ENCODE peak calls at places on chromosomes 7 and 10, in six cellular contexts. E is body of pancreas, T is Peyer's patch, S is heart right ventricle, I is sigmoid colon, N is fibroblast of lung. U is an unnamed sample. For H3K4me1, the result is how much of the 10 kb centered on the place peaks cover.

GRCh38 chr10:77355844-77356243 is 281.8 kb downstream of the KCNMA1 start:
- DNase-seq in S (no peak), E (no peak), I (no peak), T (no peak), N (peak), U (no peak)

GRCh38 chr10:71241114-71241898 is 28.9 kb downstream of the UNC5B start:
- DNase-seq in E (no peak), N (peak), S (peak), T (no peak), I (no peak), U (no peak)

GRCh38 chr7:128859232-128860157 is 3.2 kb upstream of the ATP6V1F start:
- DNase-seq in N (no peak), T (no peak), S (peak), E (no peak), I (no peak), U (no peak)

GRCh38 chr7:151091988-151092387 is 5.7 kb downstream of the AGAP3 start:
- DNase-seq in N (no peak), T (no peak), E (no peak), I (no peak), S (no peak), U (no peak)

GRCh38 chr10:18097524-18097923 is 42.7 kb upstream of the CACNB2 start:
- DNase-seq in N (peak), S (no peak), E (no peak), T (no peak), I (no peak), U (no peak)

GRCh38 chr10:6512182-6512581 is 67.9 kb downstream of the PRKCQ start:
- DNase-seq in S (no peak), T (no peak), N (no peak), I (no peak), E (no peak), U (no peak)

GRCh38 chr10:125684583-125684982 is 1.6 kb upstream of the TEX36 start:
- DNase-seq in S (no peak), N (no peak), E (no peak), T (no peak), I (no peak), U (no peak)

GRCh38 chr7:121000091-121000983 is 11.8 kb downstream of the CPED1 start:
- DNase-seq in S (no peak), T (no peak), I (no peak), E (no peak), N (peak), U (no peak)

GRCh38 chr10:92222603-92223275 is 68.1 kb downstream of the CPEB3 start:
- DNase-seq in E (no peak), I (no peak), N (peak), S (no peak), T (no peak), U (no peak)

GRCh38 chr7:65006094-65006992 is at the start of gene ERV3-1:
- DNase-seq in T (peak), I (peak), E (peak), N (peak), S (peak), U (peak)

GRCh38 chr7:50149364-50149763 is 56.3 kb upstream of the ZPBP start:
- DNase-seq in T (no peak), E (no peak), S (no peak), N (no peak), I (no peak), U (no peak)

GRCh38 chr7:26685636-26686035 is 178.8 kb downstream of the SKAP2 start:
- DNase-seq in E (no peak), N (peak), I (no peak), T (no peak), S (no peak), U (no peak)

GRCh38 chr7:26688936-26689506 is 175.4 kb downstream of the SKAP2 start:
- DNase-seq in I (no peak), N (no peak), T (no peak), E (no peak), S (no peak), U (no peak)

GRCh38 chr7:26688388-26688787 is 176.0 kb downstream of the SKAP2 start:
- DNase-seq in N (peak), T (no peak), I (no peak), E (no peak), S (no peak), U (peak)

GRCh38 chr7:26684447-26684846 is 179.9 kb downstream of the SKAP2 start:
- DNase-seq in E (no peak), T (no peak), N (peak), I (no peak), S (no peak), U (no peak)

DNA sequence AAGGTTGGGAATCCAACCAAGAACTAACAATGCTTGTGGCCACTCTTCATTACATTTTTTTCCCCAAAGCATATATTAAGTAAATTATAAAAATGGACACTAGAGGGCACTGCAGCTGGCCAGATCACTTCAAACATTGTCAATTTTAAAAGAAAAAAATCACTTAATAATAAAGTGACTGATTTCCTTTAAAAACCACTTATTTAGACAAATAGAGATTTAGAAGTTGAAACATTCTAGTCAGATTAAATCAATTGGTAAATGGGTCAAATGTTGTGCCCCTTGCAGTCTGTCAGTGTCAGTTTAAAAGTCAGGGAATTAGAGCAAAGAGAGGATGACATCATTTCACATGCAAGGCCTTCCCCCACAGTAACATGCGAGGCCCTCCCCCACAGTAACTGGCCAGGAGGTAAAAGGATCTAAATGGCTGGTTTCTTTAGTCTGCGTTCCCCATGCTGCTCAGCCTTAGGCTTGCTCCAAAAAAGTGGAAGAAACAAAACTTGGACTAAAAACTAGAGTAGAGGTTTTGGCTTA is 177.9 kb downstream of the SKAP2 start:
- DNase-seq in I (peak), E (no peak), S (no peak), N (peak), T (no peak), U (no peak)
- H3K4me1 ChIP-seq in I (under half), E (under half), S (under half), N (under half), T (under half), U (under half)

GRCh38 chr7:37448057-37448636 is 517 bp downstream of the ELMO1 start:
- DNase-seq in I (peak), N (no peak), E (no peak), S (no peak), T (peak), U (no peak)
- H3K4me3 ChIP-seq in I (peak), N (peak), E (peak), S (peak), T (peak), U (peak)

DNA sequence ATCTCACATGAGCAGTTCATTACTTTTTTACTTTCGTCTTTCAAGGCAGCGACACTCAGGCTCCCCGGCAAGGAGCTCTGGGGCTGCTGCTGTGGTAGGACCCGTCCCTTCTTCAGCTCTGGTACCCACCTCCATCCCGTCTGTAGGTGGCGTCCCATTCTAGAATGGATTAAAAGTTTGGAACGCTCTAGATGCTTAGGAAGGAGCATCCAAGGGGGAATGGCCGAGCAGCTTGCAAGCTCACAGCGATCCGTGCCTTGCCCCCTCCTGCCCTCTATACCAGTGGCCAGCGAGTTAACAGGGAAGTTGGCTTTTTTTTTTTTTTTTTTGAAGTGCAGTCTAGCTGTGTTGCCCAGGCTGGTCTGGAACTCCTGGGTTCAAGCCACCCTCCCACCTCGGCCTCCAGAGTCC is 22.8 kb upstream of the TTYH3 start:
- DNase-seq in N (peak), I (no peak), E (no peak), S (no peak), T (peak), U (no peak)
- TF ChIP-seq CTCF in N (peak), I (no peak), E (no peak), S (peak), T (peak), U (no peak)

GRCh38 chr7:45975847-45976484 is 54.9 kb upstream of the IGFBP3 start:
- DNase-seq in E (no peak), I (no peak), S (no peak), N (no peak), T (no peak), U (peak)

GRCh38 chr7:45972629-45973312 is 51.7 kb upstream of the IGFBP3 start:
- DNase-seq in I (no peak), E (no peak), N (no peak), T (no peak), S (no peak), U (peak)

GRCh38 chr7:45974540-45975360 is 53.7 kb upstream of the IGFBP3 start:
- DNase-seq in I (no peak), T (no peak), S (no peak), E (no peak), N (no peak), U (no peak)

GRCh38 chr7:45975367-45975766 is 54.3 kb upstream of the IGFBP3 start:
- DNase-seq in N (no peak), T (no peak), E (no peak), S (no peak), I (no peak), U (no peak)

DNA sequence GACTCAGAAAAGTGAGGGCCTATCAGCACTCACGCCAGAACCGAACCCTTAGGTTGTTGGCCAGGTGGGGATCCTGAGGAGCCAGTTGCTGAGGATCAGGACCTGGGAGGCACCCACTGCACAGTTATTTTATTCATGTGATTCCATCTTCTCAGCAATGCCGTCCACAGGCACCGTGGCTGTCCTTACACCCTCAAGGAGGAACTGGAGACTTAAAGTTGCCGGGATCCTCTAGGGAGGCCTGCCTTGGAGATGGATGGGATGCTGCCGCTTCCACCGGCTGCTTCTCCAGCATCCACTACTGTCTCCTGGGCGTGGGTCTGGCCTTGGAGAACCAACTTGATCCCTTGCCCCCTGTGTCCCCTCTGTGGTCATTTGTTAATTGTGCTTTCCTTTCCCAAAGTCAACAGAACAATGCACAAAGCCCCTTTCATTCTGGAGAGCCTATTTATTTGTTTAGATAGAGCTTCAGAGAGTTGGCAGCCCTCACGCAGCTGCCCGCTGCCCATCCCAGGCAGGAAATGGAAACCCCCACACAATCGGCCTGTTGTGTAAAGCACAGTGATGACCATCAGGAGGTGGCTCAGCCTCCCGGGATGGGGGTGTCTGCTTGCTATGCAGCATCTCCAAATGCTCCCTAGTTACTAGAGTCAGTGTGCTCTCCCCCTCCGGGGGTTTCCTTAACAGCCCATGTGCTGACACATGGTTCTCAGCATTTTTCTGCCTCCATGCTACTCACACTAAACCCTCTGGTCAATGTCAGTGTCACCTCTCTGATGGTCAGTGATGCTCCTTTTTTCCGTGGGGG is 52.9 kb upstream of the IGFBP3 start:
- DNase-seq in T (no peak), E (no peak), S (no peak), I (no peak), N (no peak), U (peak)
- H3K4me1 ChIP-seq in T (under half), E (under half), S (under half), I (under half), N (under half), U (under half)

DNA sequence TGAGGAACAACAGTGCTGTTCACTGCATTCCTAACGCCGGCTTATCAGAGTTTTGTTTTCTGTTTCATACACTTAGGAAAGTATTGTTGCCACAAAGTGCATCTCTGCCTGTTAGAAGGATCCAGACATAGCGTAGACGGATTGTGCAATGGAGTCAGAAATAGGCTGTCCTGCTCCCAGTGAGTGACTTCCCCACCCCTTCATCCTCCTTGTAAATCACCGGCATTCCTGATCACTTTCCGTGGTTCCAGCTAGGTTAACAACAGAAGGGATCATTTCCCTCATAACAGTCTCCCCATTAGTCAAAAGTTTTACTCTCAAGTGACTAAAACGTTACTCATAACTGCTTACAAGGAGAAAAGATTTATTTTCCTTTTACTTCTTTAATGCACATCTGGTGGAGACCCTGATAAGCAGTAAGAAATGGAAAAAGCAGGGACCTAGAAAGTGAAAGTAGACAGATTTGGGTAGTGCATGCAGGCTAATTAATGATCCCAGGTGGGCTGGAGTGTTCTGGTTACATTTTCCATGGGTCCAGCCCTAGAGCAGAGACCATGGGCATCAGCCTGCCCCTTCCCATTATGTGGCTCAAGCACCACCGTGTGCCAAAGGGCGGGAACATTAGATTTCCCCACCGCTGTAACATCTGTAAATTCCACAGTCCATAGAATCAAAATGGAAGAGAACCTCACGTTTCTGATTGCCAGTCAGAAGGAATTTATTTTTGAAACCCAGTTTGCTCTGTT is 395.1 kb upstream of the GALNT17 start:
- DNase-seq in N (peak), S (no peak), T (no peak), I (no peak), E (no peak), U (peak)
- H3K4me3 ChIP-seq in N (peak), S (peak), T (no peak), I (peak), E (no peak), U (peak)

U was measured in colonic mucosa.